ENCODE peak calls at places on chromosomes 4 and X, in ten cellular contexts. One of them, this sample, is unnamed.

GRCh38 chr4:123986268-123986798 is 589.7 kb downstream of the SPRY1 start:
- DNase-seq in activated effector memory CD4-positive, alpha-beta T cell treated with Interleukin-2 at 50 U/mL for 16 hours: no peak
- DNase-seq in hippocampal formation: no peak
- DNase-seq in brain microvascular endothelial cell: peak
- DNase-seq in activated CD4-positive, alpha-beta T cell treated with anti-CD3 and anti-CD28 coated beads, Interleukin-2, amount 10 ng/mL, durations not matched to agents 7 days and 5 days: no peak
- DNase-seq in globus pallidus: no peak
- DNase-seq in ELF-1: no peak
- DNase-seq in ACHN: peak
- DNase-seq in stimulated activated CD8-positive, alpha-beta memory T cell treated with anti-CD3 and anti-CD28 coated beads, Interleukin-15, amount 100 ng/mL, for 48 hours: no peak
- DNase-seq in NCI-H510A: no peak
- DNase-seq in this sample: no peak

GRCh38 chr4:84944952-84945351 is 21.5 kb downstream of the WDFY3 start:
- DNase-seq in activated effector memory CD4-positive, alpha-beta T cell treated with Interleukin-2 at 50 U/mL for 16 hours: no peak
- DNase-seq in hippocampal formation: no peak
- DNase-seq in brain microvascular endothelial cell: no peak
- DNase-seq in activated CD4-positive, alpha-beta T cell treated with anti-CD3 and anti-CD28 coated beads, Interleukin-2, amount 10 ng/mL, durations not matched to agents 7 days and 5 days: no peak
- DNase-seq in globus pallidus: no peak
- DNase-seq in ELF-1: no peak
- DNase-seq in ACHN: no peak
- DNase-seq in stimulated activated CD8-positive, alpha-beta memory T cell treated with anti-CD3 and anti-CD28 coated beads, Interleukin-15, amount 100 ng/mL, for 48 hours: no peak
- DNase-seq in NCI-H510A: no peak
- DNase-seq in this sample: no peak

GRCh38 chrX:13499736-13500135 is 69.7 kb upstream of the EGFL6 start:
- DNase-seq in activated effector memory CD4-positive, alpha-beta T cell treated with Interleukin-2 at 50 U/mL for 16 hours: no peak
- DNase-seq in hippocampal formation: no peak
- DNase-seq in brain microvascular endothelial cell: no peak
- DNase-seq in activated CD4-positive, alpha-beta T cell treated with anti-CD3 and anti-CD28 coated beads, Interleukin-2, amount 10 ng/mL, durations not matched to agents 7 days and 5 days: no peak
- DNase-seq in globus pallidus: no peak
- DNase-seq in ELF-1: no peak
- DNase-seq in ACHN: no peak
- DNase-seq in stimulated activated CD8-positive, alpha-beta memory T cell treated with anti-CD3 and anti-CD28 coated beads, Interleukin-15, amount 100 ng/mL, for 48 hours: no peak
- DNase-seq in NCI-H510A: no peak
- DNase-seq in this sample: no peak

GRCh38 chrX:1534321-1535168 is 2.4 kb downstream of the P2RY8 start:
- DNase-seq in activated effector memory CD4-positive, alpha-beta T cell treated with Interleukin-2 at 50 U/mL for 16 hours: peak
- DNase-seq in hippocampal formation: no peak
- DNase-seq in brain microvascular endothelial cell: no peak
- DNase-seq in activated CD4-positive, alpha-beta T cell treated with anti-CD3 and anti-CD28 coated beads, Interleukin-2, amount 10 ng/mL, durations not matched to agents 7 days and 5 days: peak
- DNase-seq in globus pallidus: no peak
- DNase-seq in ELF-1: peak
- DNase-seq in ACHN: no peak
- DNase-seq in stimulated activated CD8-positive, alpha-beta memory T cell treated with anti-CD3 and anti-CD28 coated beads, Interleukin-15, amount 100 ng/mL, for 48 hours: peak
- DNase-seq in NCI-H510A: no peak
- DNase-seq in this sample: peak

GRCh38 chr4:168474660-168475320 is 5.5 kb downstream of the DDX60L start:
- DNase-seq in activated effector memory CD4-positive, alpha-beta T cell treated with Interleukin-2 at 50 U/mL for 16 hours: no peak
- DNase-seq in hippocampal formation: no peak
- DNase-seq in brain microvascular endothelial cell: no peak
- DNase-seq in activated CD4-positive, alpha-beta T cell treated with anti-CD3 and anti-CD28 coated beads, Interleukin-2, amount 10 ng/mL, durations not matched to agents 7 days and 5 days: no peak
- DNase-seq in globus pallidus: no peak
- DNase-seq in ELF-1: no peak
- DNase-seq in ACHN: no peak
- DNase-seq in stimulated activated CD8-positive, alpha-beta memory T cell treated with anti-CD3 and anti-CD28 coated beads, Interleukin-15, amount 100 ng/mL, for 48 hours: no peak
- DNase-seq in NCI-H510A: no peak
- DNase-seq in this sample: no peak

GRCh38 chrX:31232506-31232905 is 160.7 kb upstream of the FTHL17 start:
- DNase-seq in activated effector memory CD4-positive, alpha-beta T cell treated with Interleukin-2 at 50 U/mL for 16 hours: no peak
- DNase-seq in hippocampal formation: no peak
- DNase-seq in brain microvascular endothelial cell: no peak
- DNase-seq in activated CD4-positive, alpha-beta T cell treated with anti-CD3 and anti-CD28 coated beads, Interleukin-2, amount 10 ng/mL, durations not matched to agents 7 days and 5 days: no peak
- DNase-seq in globus pallidus: no peak
- DNase-seq in ELF-1: peak
- DNase-seq in ACHN: no peak
- DNase-seq in stimulated activated CD8-positive, alpha-beta memory T cell treated with anti-CD3 and anti-CD28 coated beads, Interleukin-15, amount 100 ng/mL, for 48 hours: no peak
- DNase-seq in NCI-H510A: no peak
- DNase-seq in this sample: no peak

GRCh38 chrX:122591546-122591945 is 592.5 kb upstream of the GRIA3 start:
- DNase-seq in activated effector memory CD4-positive, alpha-beta T cell treated with Interleukin-2 at 50 U/mL for 16 hours: no peak
- DNase-seq in hippocampal formation: no peak
- DNase-seq in brain microvascular endothelial cell: no peak
- DNase-seq in activated CD4-positive, alpha-beta T cell treated with anti-CD3 and anti-CD28 coated beads, Interleukin-2, amount 10 ng/mL, durations not matched to agents 7 days and 5 days: no peak
- DNase-seq in globus pallidus: no peak
- DNase-seq in ELF-1: peak
- DNase-seq in ACHN: no peak
- DNase-seq in stimulated activated CD8-positive, alpha-beta memory T cell treated with anti-CD3 and anti-CD28 coated beads, Interleukin-15, amount 100 ng/mL, for 48 hours: no peak
- DNase-seq in NCI-H510A: no peak
- DNase-seq in this sample: no peak

GRCh38 chrX:101079223-101079622 is 544 bp downstream of the TMEM35A start:
- DNase-seq in activated effector memory CD4-positive, alpha-beta T cell treated with Interleukin-2 at 50 U/mL for 16 hours: no peak
- DNase-seq in hippocampal formation: no peak
- DNase-seq in brain microvascular endothelial cell: no peak
- DNase-seq in activated CD4-positive, alpha-beta T cell treated with anti-CD3 and anti-CD28 coated beads, Interleukin-2, amount 10 ng/mL, durations not matched to agents 7 days and 5 days: no peak
- DNase-seq in globus pallidus: no peak
- DNase-seq in ELF-1: no peak
- DNase-seq in ACHN: no peak
- DNase-seq in stimulated activated CD8-positive, alpha-beta memory T cell treated with anti-CD3 and anti-CD28 coated beads, Interleukin-15, amount 100 ng/mL, for 48 hours: no peak
- DNase-seq in NCI-H510A: no peak
- DNase-seq in this sample: no peak

GRCh38 chr4:149549911-149550310 is 265.7 kb downstream of the IQCM start:
- DNase-seq in activated effector memory CD4-positive, alpha-beta T cell treated with Interleukin-2 at 50 U/mL for 16 hours: no peak
- DNase-seq in hippocampal formation: no peak
- DNase-seq in brain microvascular endothelial cell: no peak
- DNase-seq in activated CD4-positive, alpha-beta T cell treated with anti-CD3 and anti-CD28 coated beads, Interleukin-2, amount 10 ng/mL, durations not matched to agents 7 days and 5 days: no peak
- DNase-seq in globus pallidus: peak
- DNase-seq in ELF-1: peak
- DNase-seq in ACHN: peak
- DNase-seq in stimulated activated CD8-positive, alpha-beta memory T cell treated with anti-CD3 and anti-CD28 coated beads, Interleukin-15, amount 100 ng/mL, for 48 hours: no peak
- DNase-seq in NCI-H510A: no peak
- DNase-seq in this sample: no peak

GRCh38 chrX:104307341-104307740 is 52.6 kb upstream of the ESX1 start:
- DNase-seq in activated effector memory CD4-positive, alpha-beta T cell treated with Interleukin-2 at 50 U/mL for 16 hours: no peak
- DNase-seq in hippocampal formation: no peak
- DNase-seq in brain microvascular endothelial cell: no peak
- DNase-seq in activated CD4-positive, alpha-beta T cell treated with anti-CD3 and anti-CD28 coated beads, Interleukin-2, amount 10 ng/mL, durations not matched to agents 7 days and 5 days: no peak
- DNase-seq in globus pallidus: no peak
- DNase-seq in ELF-1: no peak
- DNase-seq in ACHN: no peak
- DNase-seq in stimulated activated CD8-positive, alpha-beta memory T cell treated with anti-CD3 and anti-CD28 coated beads, Interleukin-15, amount 100 ng/mL, for 48 hours: no peak
- DNase-seq in NCI-H510A: no peak
- DNase-seq in this sample: no peak

GRCh38 chr4:6909113-6909969 is at the start of gene TBC1D14:
- DNase-seq in activated effector memory CD4-positive, alpha-beta T cell treated with Interleukin-2 at 50 U/mL for 16 hours: peak
- DNase-seq in hippocampal formation: peak
- DNase-seq in brain microvascular endothelial cell: peak
- DNase-seq in activated CD4-positive, alpha-beta T cell treated with anti-CD3 and anti-CD28 coated beads, Interleukin-2, amount 10 ng/mL, durations not matched to agents 7 days and 5 days: peak
- DNase-seq in globus pallidus: peak
- DNase-seq in ELF-1: peak
- DNase-seq in ACHN: peak
- DNase-seq in stimulated activated CD8-positive, alpha-beta memory T cell treated with anti-CD3 and anti-CD28 coated beads, Interleukin-15, amount 100 ng/mL, for 48 hours: peak
- DNase-seq in NCI-H510A: peak
- DNase-seq in this sample: peak

GRCh38 chr4:1400191-1400805 is 5.9 kb downstream of the NKX1-1 start:
- DNase-seq in activated effector memory CD4-positive, alpha-beta T cell treated with Interleukin-2 at 50 U/mL for 16 hours: no peak
- DNase-seq in hippocampal formation: no peak
- DNase-seq in brain microvascular endothelial cell: no peak
- DNase-seq in activated CD4-positive, alpha-beta T cell treated with anti-CD3 and anti-CD28 coated beads, Interleukin-2, amount 10 ng/mL, durations not matched to agents 7 days and 5 days: no peak
- DNase-seq in globus pallidus: no peak
- DNase-seq in ELF-1: no peak
- DNase-seq in ACHN: no peak
- DNase-seq in stimulated activated CD8-positive, alpha-beta memory T cell treated with anti-CD3 and anti-CD28 coated beads, Interleukin-15, amount 100 ng/mL, for 48 hours: no peak
- DNase-seq in NCI-H510A: no peak
- DNase-seq in this sample: no peak

GRCh38 chr4:41122775-41123174 is 91.6 kb downstream of the APBB2 start:
- DNase-seq in activated effector memory CD4-positive, alpha-beta T cell treated with Interleukin-2 at 50 U/mL for 16 hours: no peak
- DNase-seq in hippocampal formation: no peak
- DNase-seq in brain microvascular endothelial cell: no peak
- DNase-seq in activated CD4-positive, alpha-beta T cell treated with anti-CD3 and anti-CD28 coated beads, Interleukin-2, amount 10 ng/mL, durations not matched to agents 7 days and 5 days: no peak
- DNase-seq in globus pallidus: no peak
- DNase-seq in ELF-1: peak
- DNase-seq in ACHN: no peak
- DNase-seq in stimulated activated CD8-positive, alpha-beta memory T cell treated with anti-CD3 and anti-CD28 coated beads, Interleukin-15, amount 100 ng/mL, for 48 hours: no peak
- DNase-seq in NCI-H510A: no peak
- DNase-seq in this sample: no peak

GRCh38 chrX:129996120-129996519 is 13.7 kb downstream of the BCORL1 start:
- DNase-seq in activated effector memory CD4-positive, alpha-beta T cell treated with Interleukin-2 at 50 U/mL for 16 hours: no peak
- DNase-seq in hippocampal formation: no peak
- DNase-seq in brain microvascular endothelial cell: peak
- DNase-seq in activated CD4-positive, alpha-beta T cell treated with anti-CD3 and anti-CD28 coated beads, Interleukin-2, amount 10 ng/mL, durations not matched to agents 7 days and 5 days: no peak
- DNase-seq in globus pallidus: no peak
- DNase-seq in ELF-1: no peak
- DNase-seq in ACHN: no peak
- DNase-seq in stimulated activated CD8-positive, alpha-beta memory T cell treated with anti-CD3 and anti-CD28 coated beads, Interleukin-15, amount 100 ng/mL, for 48 hours: no peak
- DNase-seq in NCI-H510A: no peak
- DNase-seq in this sample: no peak

GRCh38 chr4:68655764-68656444 is 14.5 kb downstream of the UGT2B15 start:
- DNase-seq in activated effector memory CD4-positive, alpha-beta T cell treated with Interleukin-2 at 50 U/mL for 16 hours: no peak
- DNase-seq in hippocampal formation: no peak
- DNase-seq in brain microvascular endothelial cell: no peak
- DNase-seq in activated CD4-positive, alpha-beta T cell treated with anti-CD3 and anti-CD28 coated beads, Interleukin-2, amount 10 ng/mL, durations not matched to agents 7 days and 5 days: no peak
- DNase-seq in globus pallidus: no peak
- DNase-seq in ELF-1: no peak
- DNase-seq in ACHN: no peak
- DNase-seq in stimulated activated CD8-positive, alpha-beta memory T cell treated with anti-CD3 and anti-CD28 coated beads, Interleukin-15, amount 100 ng/mL, for 48 hours: no peak
- DNase-seq in NCI-H510A: no peak
- DNase-seq in this sample: no peak

GRCh38 chr4:157114671-157115070 is 38.7 kb downstream of the GLRB start:
- DNase-seq in activated effector memory CD4-positive, alpha-beta T cell treated with Interleukin-2 at 50 U/mL for 16 hours: no peak
- DNase-seq in hippocampal formation: no peak
- DNase-seq in brain microvascular endothelial cell: no peak
- DNase-seq in activated CD4-positive, alpha-beta T cell treated with anti-CD3 and anti-CD28 coated beads, Interleukin-2, amount 10 ng/mL, durations not matched to agents 7 days and 5 days: no peak
- DNase-seq in globus pallidus: no peak
- DNase-seq in ELF-1: no peak
- DNase-seq in ACHN: no peak
- DNase-seq in stimulated activated CD8-positive, alpha-beta memory T cell treated with anti-CD3 and anti-CD28 coated beads, Interleukin-15, amount 100 ng/mL, for 48 hours: no peak
- DNase-seq in NCI-H510A: no peak
- DNase-seq in this sample: no peak

GRCh38 chr4:174517502-174517901 is 4.8 kb downstream of the HPGD start:
- DNase-seq in activated effector memory CD4-positive, alpha-beta T cell treated with Interleukin-2 at 50 U/mL for 16 hours: no peak
- DNase-seq in hippocampal formation: no peak
- DNase-seq in brain microvascular endothelial cell: no peak
- DNase-seq in activated CD4-positive, alpha-beta T cell treated with anti-CD3 and anti-CD28 coated beads, Interleukin-2, amount 10 ng/mL, durations not matched to agents 7 days and 5 days: no peak
- DNase-seq in globus pallidus: no peak
- DNase-seq in ELF-1: no peak
- DNase-seq in ACHN: no peak
- DNase-seq in stimulated activated CD8-positive, alpha-beta memory T cell treated with anti-CD3 and anti-CD28 coated beads, Interleukin-15, amount 100 ng/mL, for 48 hours: no peak
- DNase-seq in NCI-H510A: no peak
- DNase-seq in this sample: no peak

GRCh38 chr4:133776961-133777360 is 424.6 kb downstream of the PABPC4L start:
- DNase-seq in activated effector memory CD4-positive, alpha-beta T cell treated with Interleukin-2 at 50 U/mL for 16 hours: no peak
- DNase-seq in hippocampal formation: no peak
- DNase-seq in brain microvascular endothelial cell: no peak
- DNase-seq in activated CD4-positive, alpha-beta T cell treated with anti-CD3 and anti-CD28 coated beads, Interleukin-2, amount 10 ng/mL, durations not matched to agents 7 days and 5 days: no peak
- DNase-seq in globus pallidus: no peak
- DNase-seq in ELF-1: no peak
- DNase-seq in ACHN: no peak
- DNase-seq in stimulated activated CD8-positive, alpha-beta memory T cell treated with anti-CD3 and anti-CD28 coated beads, Interleukin-15, amount 100 ng/mL, for 48 hours: no peak
- DNase-seq in NCI-H510A: no peak
- DNase-seq in this sample: no peak

GRCh38 chr4:8595237-8596087 is 2.9 kb downstream of the CPZ start:
- DNase-seq in activated effector memory CD4-positive, alpha-beta T cell treated with Interleukin-2 at 50 U/mL for 16 hours: no peak
- DNase-seq in hippocampal formation: no peak
- DNase-seq in brain microvascular endothelial cell: no peak
- DNase-seq in activated CD4-positive, alpha-beta T cell treated with anti-CD3 and anti-CD28 coated beads, Interleukin-2, amount 10 ng/mL, durations not matched to agents 7 days and 5 days: no peak
- DNase-seq in globus pallidus: no peak
- DNase-seq in ELF-1: no peak
- DNase-seq in ACHN: no peak
- DNase-seq in stimulated activated CD8-positive, alpha-beta memory T cell treated with anti-CD3 and anti-CD28 coated beads, Interleukin-15, amount 100 ng/mL, for 48 hours: no peak
- DNase-seq in NCI-H510A: no peak
- DNase-seq in this sample: no peak

GRCh38 chrX:110086162-110086915 is 83.4 kb downstream of the TMEM164 start:
- DNase-seq in activated effector memory CD4-positive, alpha-beta T cell treated with Interleukin-2 at 50 U/mL for 16 hours: no peak
- DNase-seq in hippocampal formation: no peak
- DNase-seq in brain microvascular endothelial cell: peak
- DNase-seq in activated CD4-positive, alpha-beta T cell treated with anti-CD3 and anti-CD28 coated beads, Interleukin-2, amount 10 ng/mL, durations not matched to agents 7 days and 5 days: no peak
- DNase-seq in globus pallidus: no peak
- DNase-seq in ELF-1: no peak
- DNase-seq in ACHN: no peak
- DNase-seq in stimulated activated CD8-positive, alpha-beta memory T cell treated with anti-CD3 and anti-CD28 coated beads, Interleukin-15, amount 100 ng/mL, for 48 hours: no peak
- DNase-seq in NCI-H510A: no peak
- DNase-seq in this sample: no peak

GRCh38 chr4:125315571-125316390 is 1.0 kb downstream of the FAT4 start:
- DNase-seq in activated effector memory CD4-positive, alpha-beta T cell treated with Interleukin-2 at 50 U/mL for 16 hours: no peak
- DNase-seq in hippocampal formation: peak
- DNase-seq in brain microvascular endothelial cell: peak
- DNase-seq in activated CD4-positive, alpha-beta T cell treated with anti-CD3 and anti-CD28 coated beads, Interleukin-2, amount 10 ng/mL, durations not matched to agents 7 days and 5 days: no peak
- DNase-seq in globus pallidus: peak
- DNase-seq in ELF-1: peak
- DNase-seq in ACHN: peak
- DNase-seq in stimulated activated CD8-positive, alpha-beta memory T cell treated with anti-CD3 and anti-CD28 coated beads, Interleukin-15, amount 100 ng/mL, for 48 hours: no peak
- DNase-seq in NCI-H510A: no peak
- DNase-seq in this sample: no peak

GRCh38 chrX:38857736-38858432 is 56.6 kb downstream of the MID1IP1 start:
- DNase-seq in activated effector memory CD4-positive, alpha-beta T cell treated with Interleukin-2 at 50 U/mL for 16 hours: no peak
- DNase-seq in hippocampal formation: no peak
- DNase-seq in brain microvascular endothelial cell: no peak
- DNase-seq in activated CD4-positive, alpha-beta T cell treated with anti-CD3 and anti-CD28 coated beads, Interleukin-2, amount 10 ng/mL, durations not matched to agents 7 days and 5 days: no peak
- DNase-seq in globus pallidus: no peak
- DNase-seq in ELF-1: peak
- DNase-seq in ACHN: no peak
- DNase-seq in stimulated activated CD8-positive, alpha-beta memory T cell treated with anti-CD3 and anti-CD28 coated beads, Interleukin-15, amount 100 ng/mL, for 48 hours: no peak
- DNase-seq in NCI-H510A: no peak
- DNase-seq in this sample: no peak

GRCh38 chr4:171266666-171267065 is 546.5 kb upstream of the GALNTL6 start:
- DNase-seq in activated effector memory CD4-positive, alpha-beta T cell treated with Interleukin-2 at 50 U/mL for 16 hours: no peak
- DNase-seq in hippocampal formation: no peak
- DNase-seq in brain microvascular endothelial cell: no peak
- DNase-seq in activated CD4-positive, alpha-beta T cell treated with anti-CD3 and anti-CD28 coated beads, Interleukin-2, amount 10 ng/mL, durations not matched to agents 7 days and 5 days: no peak
- DNase-seq in globus pallidus: no peak
- DNase-seq in ELF-1: no peak
- DNase-seq in ACHN: no peak
- DNase-seq in stimulated activated CD8-positive, alpha-beta memory T cell treated with anti-CD3 and anti-CD28 coated beads, Interleukin-15, amount 100 ng/mL, for 48 hours: no peak
- DNase-seq in NCI-H510A: no peak
- DNase-seq in this sample: no peak

GRCh38 chrX:1262369-1262768 is 6.2 kb upstream of the CSF2RA start:
- DNase-seq in activated effector memory CD4-positive, alpha-beta T cell treated with Interleukin-2 at 50 U/mL for 16 hours: no peak
- DNase-seq in hippocampal formation: no peak
- DNase-seq in brain microvascular endothelial cell: no peak
- DNase-seq in activated CD4-positive, alpha-beta T cell treated with anti-CD3 and anti-CD28 coated beads, Interleukin-2, amount 10 ng/mL, durations not matched to agents 7 days and 5 days: no peak
- DNase-seq in globus pallidus: no peak
- DNase-seq in ELF-1: peak
- DNase-seq in ACHN: no peak
- DNase-seq in stimulated activated CD8-positive, alpha-beta memory T cell treated with anti-CD3 and anti-CD28 coated beads, Interleukin-15, amount 100 ng/mL, for 48 hours: no peak
- DNase-seq in NCI-H510A: no peak
- DNase-seq in this sample: no peak

GRCh38 chrX:11351375-11352295 is 58.4 kb downstream of the AMELX start:
- DNase-seq in activated effector memory CD4-positive, alpha-beta T cell treated with Interleukin-2 at 50 U/mL for 16 hours: no peak
- DNase-seq in hippocampal formation: no peak
- DNase-seq in brain microvascular endothelial cell: peak
- DNase-seq in activated CD4-positive, alpha-beta T cell treated with anti-CD3 and anti-CD28 coated beads, Interleukin-2, amount 10 ng/mL, durations not matched to agents 7 days and 5 days: no peak
- DNase-seq in globus pallidus: no peak
- DNase-seq in ELF-1: peak
- DNase-seq in ACHN: no peak
- DNase-seq in stimulated activated CD8-positive, alpha-beta memory T cell treated with anti-CD3 and anti-CD28 coated beads, Interleukin-15, amount 100 ng/mL, for 48 hours: no peak
- DNase-seq in NCI-H510A: no peak
- DNase-seq in this sample: no peak

This sample was measured in activated gamma-delta T cell.